ENCODE peak calls at places on chromosomes 4 and X, in seven cellular contexts. One of them, this sample, is unnamed.

GRCh38 chr4:109166126-109166525 is 136.3 kb downstream of the COL25A1 start:
- DNase-seq in suprapubic skin: no peak
- DNase-seq in cardiac muscle cell: no peak
- DNase-seq in GM12864: no peak
- DNase-seq in CD8-positive, alpha-beta T cell: no peak
- DNase-seq in cardiac fibroblast: no peak
- DNase-seq in neural crest cell: no peak
- DNase-seq in this sample: no peak

GRCh38 chrX:117977521-117977920 is 139.1 kb downstream of the KLHL13 start:
- DNase-seq in suprapubic skin: no peak
- DNase-seq in cardiac muscle cell: no peak
- DNase-seq in GM12864: no peak
- DNase-seq in CD8-positive, alpha-beta T cell: no peak
- DNase-seq in cardiac fibroblast: no peak
- DNase-seq in neural crest cell: no peak
- DNase-seq in this sample: no peak

GRCh38 chr4:117831060-117831683 is 203.1 kb upstream of the NDST3 start:
- DNase-seq in suprapubic skin: no peak
- DNase-seq in cardiac muscle cell: no peak
- DNase-seq in GM12864: no peak
- DNase-seq in CD8-positive, alpha-beta T cell: no peak
- DNase-seq in cardiac fibroblast: no peak
- DNase-seq in neural crest cell: no peak
- DNase-seq in this sample: no peak

GRCh38 chrX:139762400-139763183 is 54.6 kb upstream of the MCF2 start:
- DNase-seq in suprapubic skin: no peak
- DNase-seq in cardiac muscle cell: peak
- DNase-seq in GM12864: no peak
- DNase-seq in CD8-positive, alpha-beta T cell: no peak
- DNase-seq in cardiac fibroblast: peak
- DNase-seq in neural crest cell: no peak
- DNase-seq in this sample: no peak

GRCh38 chr4:125434136-125434535 is 119.4 kb downstream of the FAT4 start:
- DNase-seq in suprapubic skin: no peak
- DNase-seq in cardiac muscle cell: peak
- DNase-seq in GM12864: no peak
- DNase-seq in CD8-positive, alpha-beta T cell: no peak
- DNase-seq in cardiac fibroblast: peak
- DNase-seq in neural crest cell: no peak
- DNase-seq in this sample: no peak

GRCh38 chrX:20144491-20144890 is 2.9 kb upstream of the EIF1AX start:
- DNase-seq in suprapubic skin: no peak
- DNase-seq in cardiac muscle cell: peak
- DNase-seq in GM12864: no peak
- DNase-seq in CD8-positive, alpha-beta T cell: no peak
- DNase-seq in cardiac fibroblast: peak
- DNase-seq in neural crest cell: no peak
- DNase-seq in this sample: no peak

GRCh38 chr4:72313121-72313520 is 255.9 kb downstream of the ADAMTS3 start:
- DNase-seq in suprapubic skin: no peak
- DNase-seq in cardiac muscle cell: no peak
- DNase-seq in GM12864: no peak
- DNase-seq in CD8-positive, alpha-beta T cell: no peak
- DNase-seq in cardiac fibroblast: no peak
- DNase-seq in neural crest cell: no peak
- DNase-seq in this sample: no peak

GRCh38 chr4:173073939-173074500 is 94.6 kb upstream of the GALNT7 start:
- DNase-seq in suprapubic skin: no peak
- DNase-seq in cardiac muscle cell: no peak
- DNase-seq in GM12864: no peak
- DNase-seq in CD8-positive, alpha-beta T cell: no peak
- DNase-seq in cardiac fibroblast: no peak
- DNase-seq in neural crest cell: no peak
- DNase-seq in this sample: no peak

GRCh38 chrX:126137899-126138298 is 28.2 kb downstream of the DCAF12L2 start:
- DNase-seq in suprapubic skin: no peak
- DNase-seq in cardiac muscle cell: no peak
- DNase-seq in GM12864: no peak
- DNase-seq in CD8-positive, alpha-beta T cell: no peak
- DNase-seq in cardiac fibroblast: peak
- DNase-seq in neural crest cell: no peak
- DNase-seq in this sample: no peak

DNA sequence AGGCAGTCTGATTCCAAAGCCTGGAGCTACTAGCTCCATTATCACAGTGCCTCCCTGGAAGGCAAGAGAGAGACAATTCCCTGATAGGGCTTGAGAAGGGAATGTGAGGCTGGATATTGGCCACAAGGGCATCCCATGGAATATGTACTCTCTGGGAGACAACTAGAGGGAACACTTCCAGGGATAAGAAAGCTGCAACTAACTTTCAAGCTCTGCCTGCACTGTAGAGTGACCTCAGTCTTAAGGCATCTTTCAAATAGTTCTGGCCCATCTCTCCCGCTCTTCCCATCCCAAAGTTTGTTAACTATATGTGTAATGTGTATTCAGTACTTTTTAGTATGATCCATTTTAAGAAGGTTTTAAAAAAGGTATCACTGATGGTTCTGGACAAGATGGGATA is 13.1 kb upstream of the RNF212 start:
- DNase-seq in suprapubic skin: no peak
- DNase-seq in cardiac muscle cell: peak
- DNase-seq in GM12864: no peak
- DNase-seq in CD8-positive, alpha-beta T cell: no peak
- DNase-seq in cardiac fibroblast: peak
- DNase-seq in neural crest cell: no peak
- DNase-seq in this sample: no peak
- TF ChIP-seq CTCF in suprapubic skin: no peak
- TF ChIP-seq CTCF in cardiac muscle cell: no peak
- TF ChIP-seq CTCF in GM12864: no peak
- TF ChIP-seq CTCF in CD8-positive, alpha-beta T cell: no peak
- TF ChIP-seq CTCF in cardiac fibroblast: no peak
- TF ChIP-seq CTCF in neural crest cell: no peak
- TF ChIP-seq CTCF in this sample: no peak

GRCh38 chrX:10444204-10444603 is 176.2 kb downstream of the MID1 start:
- DNase-seq in suprapubic skin: no peak
- DNase-seq in cardiac muscle cell: no peak
- DNase-seq in GM12864: no peak
- DNase-seq in CD8-positive, alpha-beta T cell: no peak
- DNase-seq in cardiac fibroblast: peak
- DNase-seq in neural crest cell: no peak
- DNase-seq in this sample: no peak
- TF ChIP-seq CTCF in suprapubic skin: no peak
- TF ChIP-seq CTCF in cardiac muscle cell: no peak
- TF ChIP-seq CTCF in GM12864: no peak
- TF ChIP-seq CTCF in CD8-positive, alpha-beta T cell: no peak
- TF ChIP-seq CTCF in cardiac fibroblast: peak
- TF ChIP-seq CTCF in neural crest cell: no peak
- TF ChIP-seq CTCF in this sample: no peak

GRCh38 chr4:182642831-182643230 is 274.4 kb downstream of the DCTD start:
- DNase-seq in suprapubic skin: no peak
- DNase-seq in cardiac muscle cell: peak
- DNase-seq in GM12864: peak
- DNase-seq in CD8-positive, alpha-beta T cell: no peak
- DNase-seq in cardiac fibroblast: peak
- DNase-seq in neural crest cell: no peak
- DNase-seq in this sample: no peak
- TF ChIP-seq CTCF in suprapubic skin: no peak
- TF ChIP-seq CTCF in cardiac muscle cell: peak
- TF ChIP-seq CTCF in GM12864: peak
- TF ChIP-seq CTCF in CD8-positive, alpha-beta T cell: no peak
- TF ChIP-seq CTCF in cardiac fibroblast: peak
- TF ChIP-seq CTCF in neural crest cell: peak
- TF ChIP-seq CTCF in this sample: no peak

GRCh38 chrX:136546369-136546768 is 14.4 kb downstream of the VGLL1 start:
- DNase-seq in suprapubic skin: no peak
- DNase-seq in cardiac muscle cell: no peak
- DNase-seq in GM12864: no peak
- DNase-seq in CD8-positive, alpha-beta T cell: no peak
- DNase-seq in cardiac fibroblast: no peak
- DNase-seq in neural crest cell: no peak
- DNase-seq in this sample: no peak
- TF ChIP-seq CTCF in suprapubic skin: no peak
- TF ChIP-seq CTCF in cardiac muscle cell: no peak
- TF ChIP-seq CTCF in GM12864: no peak
- TF ChIP-seq CTCF in CD8-positive, alpha-beta T cell: no peak
- TF ChIP-seq CTCF in cardiac fibroblast: no peak
- TF ChIP-seq CTCF in neural crest cell: no peak
- TF ChIP-seq CTCF in this sample: no peak

DNA sequence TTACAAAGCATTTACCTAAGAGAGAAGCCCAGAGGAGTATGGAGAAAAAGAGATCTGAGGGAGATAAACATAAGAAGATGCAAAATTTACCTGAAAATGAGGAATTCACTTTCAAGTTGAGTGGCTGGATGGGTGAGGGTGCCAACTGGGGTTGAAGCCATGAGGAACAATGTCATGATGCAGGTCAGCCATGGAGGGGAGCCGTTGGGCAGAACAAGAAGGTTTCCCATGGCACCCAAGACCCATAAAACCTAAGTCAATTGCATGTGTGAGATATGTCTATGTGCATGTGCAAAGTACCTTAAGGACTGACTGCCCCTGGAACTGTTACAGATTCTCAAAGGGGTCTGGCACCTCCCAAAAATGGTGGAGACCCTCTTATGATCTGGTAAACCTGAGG is 46.6 kb upstream of the PRRG1 start:
- DNase-seq in suprapubic skin: no peak
- DNase-seq in cardiac muscle cell: peak
- DNase-seq in GM12864: no peak
- DNase-seq in CD8-positive, alpha-beta T cell: no peak
- DNase-seq in cardiac fibroblast: peak
- DNase-seq in neural crest cell: no peak
- DNase-seq in this sample: no peak
- TF ChIP-seq CTCF in suprapubic skin: no peak
- TF ChIP-seq CTCF in cardiac muscle cell: peak
- TF ChIP-seq CTCF in GM12864: no peak
- TF ChIP-seq CTCF in CD8-positive, alpha-beta T cell: no peak
- TF ChIP-seq CTCF in cardiac fibroblast: peak
- TF ChIP-seq CTCF in neural crest cell: no peak
- TF ChIP-seq CTCF in this sample: no peak

DNA sequence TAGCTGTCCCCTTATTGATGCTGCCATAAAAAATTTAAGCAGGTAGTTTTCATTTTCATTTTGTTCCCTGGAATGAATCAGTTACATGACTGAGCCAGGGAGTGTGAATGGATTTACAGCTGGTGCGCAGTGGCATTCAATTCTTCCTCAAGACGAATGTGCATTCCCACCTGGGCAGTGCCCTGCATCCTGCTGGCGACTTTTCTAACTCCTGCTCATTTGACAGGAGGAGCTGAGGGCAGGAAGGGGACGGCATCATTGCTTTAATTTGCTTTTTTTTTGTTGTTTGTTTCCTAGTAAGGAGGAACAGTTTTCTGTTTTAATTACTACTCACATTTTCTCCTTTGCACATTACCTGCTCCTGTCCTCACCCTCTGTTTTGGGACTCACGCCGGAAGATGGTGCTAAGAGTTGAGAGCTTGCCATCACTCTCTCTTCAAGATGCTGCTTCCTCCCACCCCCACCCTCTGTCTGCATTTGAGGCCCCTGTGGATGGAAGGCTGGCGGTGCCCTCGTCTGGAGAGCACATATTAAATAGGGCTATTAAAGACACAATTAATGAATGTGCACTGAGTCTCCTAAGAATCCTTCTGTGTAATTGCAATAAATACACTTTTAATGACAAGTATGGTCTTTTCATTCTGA is 35.8 kb downstream of the PSAPL1 start:
- DNase-seq in suprapubic skin: no peak
- DNase-seq in cardiac muscle cell: no peak
- DNase-seq in GM12864: no peak
- DNase-seq in CD8-positive, alpha-beta T cell: no peak
- DNase-seq in cardiac fibroblast: no peak
- DNase-seq in neural crest cell: no peak
- DNase-seq in this sample: no peak
- TF ChIP-seq CTCF in suprapubic skin: no peak
- TF ChIP-seq CTCF in cardiac muscle cell: no peak
- TF ChIP-seq CTCF in GM12864: no peak
- TF ChIP-seq CTCF in CD8-positive, alpha-beta T cell: no peak
- TF ChIP-seq CTCF in cardiac fibroblast: no peak
- TF ChIP-seq CTCF in neural crest cell: no peak
- TF ChIP-seq CTCF in this sample: no peak